ENCODE peak calls at places on chromosome 7, in four cellular contexts. J is stimulated activated CD8-positive, alpha-beta memory T cell treated with anti-CD3 and anti-CD28 coated beads, Interleukin-7, amount 100 ng/mL, for 1 hour; L is NCI-H2029; S is activated CD4-positive, CD25-positive, alpha-beta regulatory T cell treated with anti-CD3 and anti-CD28 coated beads, Interleukin-2, amount 50 U/mL, for 72 hours. U is an unnamed sample.

GRCh38 chr7:130994378-130995115 is 260.5 kb upstream of the KLF14 start:
- DNase-seq in J (no peak), L (no peak), S (no peak), U (no peak)

GRCh38 chr7:25260862-25261454 is 32.7 kb upstream of the NPVF start:
- DNase-seq in J (no peak), L (no peak), S (no peak), U (no peak)

GRCh38 chr7:157347217-157347904 is 10.6 kb downstream of the DNAJB6 start:
- DNase-seq in J (no peak), L (no peak), S (no peak), U (no peak)

GRCh38 chr7:74051629-74052410 is 23.8 kb downstream of the ELN start:
- DNase-seq in J (no peak), L (peak; percentile 52), S (no peak), U (no peak)

GRCh38 chr7:36430881-36431280 is 41.2 kb downstream of the ANLN start:
- DNase-seq in J (no peak), L (no peak), S (no peak), U (no peak)

GRCh38 chr7:50397320-50397970 is 52.7 kb downstream of the FIGNL1 start:
- DNase-seq in J (no peak), L (no peak), S (no peak), U (no peak)

GRCh38 chr7:21898265-21898930 is 47.3 kb downstream of the CDCA7L start:
- DNase-seq in J (no peak), L (no peak), S (no peak), U (no peak)

GRCh38 chr7:44145419-44145968 is 4.4 kb upstream of the MYL7 start:
- DNase-seq in J (no peak), L (no peak), S (peak; percentile 48), U (no peak)

GRCh38 chr7:95886501-95887090 is 114.2 kb downstream of the DYNC1I1 start:
- DNase-seq in J (no peak), L (peak; percentile 88), S (no peak), U (peak; percentile 57)

GRCh38 chr7:101817031-101817929 is at the start of gene CUX1:
- DNase-seq in J (no peak), L (no peak), S (peak; percentile 38), U (no peak)

GRCh38 chr7:117186218-117186617 is 136.6 kb downstream of the WNT2 start:
- DNase-seq in J (no peak), L (no peak), S (no peak), U (no peak)

GRCh38 chr7:11343818-11344413 is 370.2 kb downstream of the PHF14 start:
- DNase-seq in J (no peak), L (peak; percentile 24), S (no peak), U (peak; percentile 39)

GRCh38 chr7:10973942-10974716 is 457 bp downstream of the PHF14 start:
- DNase-seq in J (no peak), L (no peak), S (no peak), U (no peak)

GRCh38 chr7:152543801-152544200 is 108.0 kb upstream of the KMT2C start:
- DNase-seq in J (no peak), L (no peak), S (no peak), U (no peak)

GRCh38 chr7:126574838-126575250 is 677.9 kb downstream of the GRM8 start:
- DNase-seq in J (no peak), L (no peak), S (no peak), U (no peak)

GRCh38 chr7:140829720-140830119 is 95.0 kb downstream of the BRAF start:
- DNase-seq in J (no peak), L (no peak), S (no peak), U (no peak)

GRCh38 chr7:46279290-46279689 is 358.2 kb upstream of the IGFBP3 start:
- DNase-seq in J (no peak), L (no peak), S (no peak), U (no peak)

GRCh38 chr7:158085741-158086695 is 501.6 kb downstream of the PTPRN2 start:
- DNase-seq in J (no peak), L (peak; percentile 30), S (no peak), U (peak; percentile 22)

GRCh38 chr7:20954711-20955641 is 168.3 kb upstream of the SP8 start:
- DNase-seq in J (no peak), L (no peak), S (no peak), U (no peak)

GRCh38 chr7:2403718-2404648 is 572 bp downstream of the CHST12 start:
- DNase-seq in J (no peak), L (no peak), S (peak; percentile 44), U (no peak)

GRCh38 chr7:88307412-88307811 is 718 bp upstream of the STEAP4 start:
- DNase-seq in J (no peak), L (no peak), S (no peak), U (no peak)

GRCh38 chr7:77570330-77571011 is 33.4 kb downstream of the PTPN12 start:
- DNase-seq in J (no peak), L (no peak), S (no peak), U (no peak)

GRCh38 chr7:80724249-80724871 is 85.9 kb downstream of the CD36 start:
- DNase-seq in J (no peak), L (no peak), S (no peak), U (no peak)

U was measured in NCI-H774.